ENCODE peak calls at places on chromosomes 12 and 14, in eight cellular contexts. P, N, I, W, T, K, L and X are unnamed samples.

GRCh38 chr12:53644133-53644532 is 18.0 kb upstream of the ATF7 start:
- DNase-seq in T (no peak), K (no peak), I (no peak), N (no peak), P (no peak), W (no peak), L (no peak), X (no peak)

GRCh38 chr14:104087981-104088850 is 2.7 kb downstream of the ASPG start:
- DNase-seq in P (peak), K (peak), N (no peak), T (no peak), W (no peak), L (no peak), I (no peak), X (no peak)

GRCh38 chr12:127060310-127060847 is 1206.6 kb upstream of the TMEM132C start:
- DNase-seq in T (no peak), I (no peak), L (no peak), P (no peak), N (peak), W (no peak), K (peak), X (no peak)

GRCh38 chr12:122878780-122879612 is 16.9 kb downstream of the VPS37B start:
- DNase-seq in N (no peak), I (no peak), L (no peak), W (peak), T (no peak), P (no peak), K (no peak), X (no peak)

GRCh38 chr12:112751844-112752243 is 39.7 kb upstream of the RPH3A start:
- DNase-seq in T (no peak), L (no peak), P (no peak), N (no peak), I (no peak), W (no peak), K (no peak), X (no peak)

GRCh38 chr12:17215754-17216153 is 609.8 kb upstream of the LMO3 start:
- DNase-seq in I (no peak), P (no peak), N (peak), K (no peak), L (no peak), W (no peak), T (peak), X (no peak)

GRCh38 chr14:64201931-64202330 is 92.2 kb downstream of the ESR2 start:
- DNase-seq in T (no peak), P (no peak), I (no peak), W (no peak), L (no peak), N (no peak), K (no peak), X (no peak)

GRCh38 chr12:91562476-91562875 is 379.9 kb upstream of the DCN start:
- DNase-seq in W (no peak), N (no peak), P (no peak), K (no peak), T (no peak), I (no peak), L (no peak), X (no peak)

GRCh38 chr14:77323571-77323970 is 2.7 kb downstream of the GSTZ1 start:
- DNase-seq in I (no peak), T (no peak), L (no peak), K (no peak), P (no peak), N (no peak), W (no peak), X (no peak)

GRCh38 chr14:96748371-96748770 is 48.8 kb upstream of the VRK1 start:
- DNase-seq in W (peak), T (no peak), L (no peak), K (no peak), I (no peak), P (no peak), N (no peak), X (no peak)

GRCh38 chr12:55746913-55747231 is 4.0 kb downstream of the GDF11 start:
- DNase-seq in N (no peak), P (no peak), K (no peak), L (no peak), I (no peak), W (no peak), T (no peak), X (no peak)

GRCh38 chr12:55743131-55743921 is 404 bp downstream of the GDF11 start:
- DNase-seq in I (peak), W (peak), K (peak), P (peak), N (no peak), T (peak), L (peak), X (peak)

GRCh38 chr12:55746147-55746912 is 3.4 kb downstream of the GDF11 start:
- DNase-seq in P (peak), T (no peak), N (no peak), I (no peak), L (no peak), K (peak), W (no peak), X (no peak)

GRCh38 chr12:55743967-55744931 is 1.3 kb downstream of the GDF11 start:
- DNase-seq in K (peak), I (no peak), T (no peak), W (no peak), L (no peak), P (no peak), N (no peak), X (no peak)

DNA sequence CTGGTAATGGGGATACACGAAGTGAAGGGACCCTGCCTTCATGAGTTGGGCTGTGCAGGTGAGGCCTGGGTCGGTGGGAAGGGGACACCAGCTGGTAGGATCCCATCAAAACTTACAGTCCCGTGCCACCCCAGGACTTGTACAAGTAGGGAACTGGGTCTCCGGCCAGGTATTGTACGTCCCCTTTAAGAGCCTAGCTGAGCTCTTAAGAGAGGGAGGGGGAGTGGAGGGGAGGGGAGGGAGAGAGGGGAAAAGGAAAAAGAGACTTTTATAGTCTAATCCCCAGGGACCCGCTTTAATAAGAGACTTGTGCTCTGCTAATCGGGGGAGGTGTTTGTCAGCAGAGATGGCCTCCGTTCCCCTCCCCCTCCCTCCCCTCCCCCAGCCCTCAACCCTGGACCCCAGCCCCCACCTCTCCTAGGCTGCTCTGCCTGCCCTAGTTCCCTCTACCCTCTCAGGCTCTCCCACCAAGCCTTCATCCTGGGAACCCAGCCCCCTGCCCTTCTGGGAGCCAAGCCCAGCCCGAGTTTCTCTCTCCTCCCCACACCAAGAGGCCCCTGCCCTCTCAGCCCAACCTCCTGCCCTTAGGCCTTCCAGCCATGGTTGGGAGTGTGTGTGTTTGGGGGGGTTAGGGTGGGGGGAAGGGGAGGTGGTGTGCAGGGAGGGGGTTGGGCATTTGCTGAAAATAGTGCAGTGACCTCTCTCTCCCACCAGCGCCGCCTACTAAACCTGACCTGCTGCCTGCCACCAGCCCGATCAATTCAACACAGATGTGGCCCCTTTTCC is 2.6 kb downstream of the GDF11 start:
- DNase-seq in K (peak), N (no peak), I (no peak), T (peak), L (no peak), W (no peak), P (peak), X (no peak)
- H3K27ac ChIP-seq in K (no peak), N (no peak), I (no peak), T (peak), L (peak), W (peak), P (peak), X (no peak)

GRCh38 chr12:108340037-108340436 is 926 bp upstream of the CMKLR1 start:
- DNase-seq in P (no peak), L (no peak), K (peak), I (no peak), N (no peak), T (no peak), W (no peak), X (no peak)
- H3K27ac ChIP-seq in P (no peak), L (no peak), K (no peak), I (no peak), N (no peak), T (no peak), W (peak), X (no peak)

GRCh38 chr14:89331398-89331797 is 85.6 kb downstream of the FOXN3 start:
- DNase-seq in I (no peak), W (no peak), L (no peak), N (no peak), T (no peak), P (no peak), K (no peak), X (no peak)
- H3K27ac ChIP-seq in I (no peak), W (no peak), L (no peak), N (no peak), T (no peak), P (no peak), K (no peak), X (no peak)

GRCh38 chr14:56135668-56136067 is 17.5 kb downstream of the PELI2 start:
- DNase-seq in N (no peak), T (no peak), L (no peak), I (no peak), K (no peak), W (no peak), P (no peak), X (no peak)
- H3K27ac ChIP-seq in N (no peak), T (no peak), L (no peak), I (no peak), K (no peak), W (no peak), P (no peak), X (no peak)

GRCh38 chr14:55477680-55478079 is 37.3 kb upstream of the TBPL2 start:
- DNase-seq in P (no peak), L (no peak), I (no peak), T (no peak), W (no peak), N (no peak), K (no peak), X (no peak)
- H3K27ac ChIP-seq in P (no peak), L (no peak), I (no peak), T (no peak), W (no peak), N (no peak), K (no peak), X (no peak)

GRCh38 chr12:32902287-32902996 is 5.9 kb upstream of the PKP2 start:
- DNase-seq in T (no peak), N (no peak), I (no peak), W (no peak), L (no peak), K (no peak), P (no peak), X (no peak)
- H3K27ac ChIP-seq in T (no peak), N (no peak), I (no peak), W (no peak), L (no peak), K (no peak), P (no peak), X (no peak)